ENCODE peak calls at places on chromosomes 16 and 17, in four cellular contexts. J is RWPE1, G is Panc1, X is B cell. O is an unnamed sample.

GRCh38 chr17:39036009-39036408 is 68.8 kb upstream of the FBXO47 start:
- DNase-seq in G (no peak), X (no peak), J (no peak), O (no peak)

GRCh38 chr17:50102164-50102991 is 7.2 kb downstream of the PDK2 start:
- DNase-seq in J (no peak), X (no peak), G (no peak), O (no peak)

GRCh38 chr16:138049-138417 is 440 bp downstream of the NPRL3 start:
- DNase-seq in X (no peak), J (peak; percentile 27), G (no peak), O (peak; percentile 48)

GRCh38 chr17:3528604-3529511 is 28.8 kb downstream of the TRPV3 start:
- DNase-seq in J (peak; percentile 33), X (no peak), G (no peak), O (no peak)

GRCh38 chr16:82660078-82660645 is 33.4 kb downstream of the CDH13 start:
- DNase-seq in J (no peak), X (no peak), G (no peak), O (no peak)

GRCh38 chr17:77451894-77452852 is 311.4 kb downstream of the SEC14L1 start:
- DNase-seq in X (no peak), G (no peak), J (peak; percentile 80), O (no peak)

GRCh38 chr17:49696233-49696761 is 11.5 kb downstream of the SLC35B1 start:
- DNase-seq in G (no peak), X (no peak), J (no peak), O (peak; percentile 75)

GRCh38 chr17:60371416-60371815 is 20.5 kb downstream of the USP32 start:
- DNase-seq in G (no peak), J (no peak), X (no peak), O (no peak)

GRCh38 chr17:61474235-61474927 is 22.2 kb downstream of the TBX4 start:
- DNase-seq in J (peak; percentile 94), X (no peak), G (no peak), O (no peak)

GRCh38 chr16:3095869-3096268 is 3.2 kb downstream of the ZSCAN10 start:
- DNase-seq in X (peak; percentile 87), J (no peak), G (no peak), O (peak; percentile 93)

GRCh38 chr17:14919580-14920160 is 345.5 kb downstream of the PMP22 start:
- DNase-seq in X (no peak), J (peak; percentile 9), G (no peak), O (no peak)

GRCh38 chr17:64491034-64491860 is 5.6 kb downstream of the POLG2 start:
- DNase-seq in X (no peak), G (no peak), J (no peak), O (no peak)

GRCh38 chr16:50202926-50203624 is 50.0 kb downstream of the TENT4B start:
- DNase-seq in X (no peak), J (peak; percentile 83), G (peak; percentile 13), O (no peak)

GRCh38 chr16:78638371-78638770 is 538.9 kb downstream of the WWOX start:
- DNase-seq in G (no peak), J (no peak), X (no peak), O (no peak)

GRCh38 chr17:44004761-44005526 is 522 bp downstream of the NAGS start:
- DNase-seq in X (no peak), G (no peak), J (no peak), O (no peak)

GRCh38 chr16:84983308-84983707 is 28.0 kb downstream of the ZDHHC7 start:
- DNase-seq in X (no peak), J (no peak), G (no peak), O (no peak)

GRCh38 chr16:69049146-69049545 is 56.3 kb upstream of the HAS3 start:
- DNase-seq in X (no peak), J (peak; percentile 45), G (no peak), O (no peak)

DNA sequence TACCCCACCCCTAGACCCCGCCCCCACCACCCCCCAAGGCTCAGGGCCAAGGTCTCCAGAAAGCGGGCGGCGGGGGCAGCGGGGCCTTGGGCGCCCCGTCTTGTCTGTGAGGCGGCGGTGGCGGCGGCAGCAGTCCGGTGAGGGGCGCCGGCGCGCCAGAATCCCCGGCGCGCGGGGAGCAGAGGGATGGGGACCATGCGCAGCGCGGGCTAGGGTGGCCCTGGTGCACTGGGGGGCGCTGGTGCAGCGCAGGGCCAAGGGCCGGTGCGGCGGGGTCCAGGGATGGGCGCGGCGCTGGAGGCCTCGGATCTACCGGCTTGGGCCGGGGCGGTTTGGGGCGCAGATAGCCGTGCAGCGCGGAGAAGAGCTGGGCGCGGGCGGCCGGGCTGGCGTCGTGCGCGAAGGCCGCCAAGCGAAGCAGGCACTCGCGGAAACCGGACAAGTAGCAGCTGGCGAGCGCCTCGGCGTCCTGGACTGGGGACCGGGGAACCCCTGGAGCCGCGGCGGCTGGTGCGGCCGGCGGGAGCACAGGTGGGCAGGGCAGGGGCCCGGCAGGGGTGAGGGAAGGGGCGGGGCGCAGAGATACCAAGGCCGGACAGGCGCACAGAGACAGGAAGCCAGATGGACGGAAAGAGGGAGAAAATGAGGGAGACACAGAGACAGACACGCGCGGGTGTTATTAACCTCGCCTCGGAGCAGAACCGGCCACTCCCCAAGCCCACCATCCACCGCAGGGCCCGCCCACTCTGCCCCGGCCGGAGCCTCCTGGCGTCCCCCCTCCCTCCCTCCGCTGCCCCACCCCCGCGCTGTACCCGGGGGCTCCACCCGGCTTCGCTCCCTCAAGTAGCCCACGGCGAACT is 2.1 kb downstream of the HES7 start:
- DNase-seq in X (no peak), J (peak; percentile 56), G (no peak), O (peak; percentile 78)
- TF ChIP-seq CTCF in X (peak; percentile 27), J (peak; percentile 79), G (peak; percentile 94), O (peak; percentile 91)

DNA sequence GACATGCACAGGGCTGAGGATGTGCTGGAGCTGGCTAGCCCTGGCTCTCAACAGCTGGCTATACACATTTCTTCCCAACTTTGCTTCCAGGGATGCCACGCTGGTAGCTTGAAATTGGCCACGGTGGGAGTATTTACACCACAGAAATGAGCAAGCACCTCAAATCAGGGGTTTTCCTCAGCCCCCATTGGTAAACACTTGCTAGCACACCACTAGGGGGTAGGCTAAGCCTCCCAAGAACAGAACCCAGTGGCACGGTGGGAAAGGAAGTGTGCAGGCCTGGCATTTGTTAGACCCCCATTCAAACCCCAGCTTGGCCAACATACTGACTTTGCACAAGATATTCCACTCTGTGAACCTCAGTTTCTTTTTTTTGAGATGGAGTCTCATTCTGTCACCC is 12.9 kb downstream of the DRC3 start:
- DNase-seq in J (no peak), G (no peak), X (no peak), O (no peak)
- TF ChIP-seq CTCF in J (no peak), G (no peak), X (no peak), O (peak; percentile 54)

GRCh38 chr16:4314532-4315184 is 1.2 kb upstream of the GLIS2 start:
- DNase-seq in J (no peak), X (no peak), G (no peak), O (no peak)
- TF ChIP-seq CTCF in J (no peak), X (no peak), G (no peak), O (no peak)

DNA sequence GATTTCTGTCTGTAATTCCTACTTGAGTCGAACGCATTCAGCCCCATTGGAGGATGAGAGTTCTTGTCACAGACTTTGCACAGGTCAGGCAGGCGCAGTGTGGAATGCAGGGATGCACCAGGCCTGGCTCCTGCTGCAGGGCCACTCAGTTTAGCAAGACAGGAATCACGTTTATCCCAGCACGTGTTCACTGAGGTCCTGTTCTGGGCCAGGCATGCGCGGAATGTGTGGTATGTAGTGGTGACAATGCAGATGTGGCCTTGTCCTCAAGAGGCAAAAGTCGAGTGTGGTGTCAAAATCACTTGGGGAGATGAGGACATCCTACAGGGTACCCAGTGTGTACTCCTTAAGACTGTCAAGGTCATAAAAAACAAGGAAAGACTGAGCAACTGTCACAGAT is 121.4 kb upstream of the ADAMTS18 start:
- DNase-seq in X (no peak), J (no peak), G (no peak), O (no peak)
- TF ChIP-seq CTCF in X (no peak), J (no peak), G (no peak), O (no peak)

DNA sequence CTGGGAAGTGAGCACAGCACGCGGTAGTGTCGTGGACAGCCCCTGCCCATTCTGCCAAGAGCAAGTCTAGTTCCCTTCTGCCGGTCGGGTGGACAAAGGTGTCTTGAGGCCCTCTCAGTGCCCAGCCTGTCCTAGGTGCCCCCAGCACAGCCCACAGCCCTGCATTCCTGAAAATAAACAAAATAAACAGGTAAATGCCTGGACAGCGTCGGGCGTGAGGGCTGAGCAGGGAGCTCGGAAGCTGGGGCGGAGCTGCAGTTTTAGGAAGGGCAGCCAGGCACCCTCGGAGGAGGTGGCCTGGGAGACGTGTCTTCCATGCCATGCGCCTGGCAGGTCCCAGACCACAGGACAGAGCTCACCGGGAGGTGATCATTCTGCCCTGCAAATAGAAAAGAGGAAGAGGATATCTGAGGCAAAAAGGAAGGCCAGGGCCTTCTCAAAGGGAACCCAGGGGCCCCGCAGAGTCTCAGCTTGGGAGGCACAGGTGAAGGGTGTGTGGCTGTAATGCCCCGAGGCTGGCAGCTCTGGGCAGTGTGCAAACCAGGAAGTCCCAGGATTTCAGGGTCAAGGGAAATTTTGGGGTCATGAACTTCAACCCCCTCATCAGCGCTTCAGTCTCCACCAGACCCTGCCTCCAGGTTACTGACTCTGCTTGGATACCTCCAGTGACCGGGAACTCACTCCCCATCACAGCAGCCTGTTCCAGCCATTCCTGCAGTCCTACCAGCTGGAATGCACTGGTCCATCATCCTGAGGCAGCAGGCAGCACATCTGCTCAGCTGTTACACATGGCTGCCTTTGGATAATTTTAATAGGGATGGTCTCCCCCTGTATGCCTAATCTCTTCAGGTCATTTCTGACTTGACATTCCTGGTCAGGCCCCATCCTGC is 1.7 kb downstream of the ZNF469 start:
- DNase-seq in J (no peak), X (peak; percentile 27), G (no peak), O (no peak)
- TF ChIP-seq CTCF in J (no peak), X (no peak), G (no peak), O (no peak)

DNA sequence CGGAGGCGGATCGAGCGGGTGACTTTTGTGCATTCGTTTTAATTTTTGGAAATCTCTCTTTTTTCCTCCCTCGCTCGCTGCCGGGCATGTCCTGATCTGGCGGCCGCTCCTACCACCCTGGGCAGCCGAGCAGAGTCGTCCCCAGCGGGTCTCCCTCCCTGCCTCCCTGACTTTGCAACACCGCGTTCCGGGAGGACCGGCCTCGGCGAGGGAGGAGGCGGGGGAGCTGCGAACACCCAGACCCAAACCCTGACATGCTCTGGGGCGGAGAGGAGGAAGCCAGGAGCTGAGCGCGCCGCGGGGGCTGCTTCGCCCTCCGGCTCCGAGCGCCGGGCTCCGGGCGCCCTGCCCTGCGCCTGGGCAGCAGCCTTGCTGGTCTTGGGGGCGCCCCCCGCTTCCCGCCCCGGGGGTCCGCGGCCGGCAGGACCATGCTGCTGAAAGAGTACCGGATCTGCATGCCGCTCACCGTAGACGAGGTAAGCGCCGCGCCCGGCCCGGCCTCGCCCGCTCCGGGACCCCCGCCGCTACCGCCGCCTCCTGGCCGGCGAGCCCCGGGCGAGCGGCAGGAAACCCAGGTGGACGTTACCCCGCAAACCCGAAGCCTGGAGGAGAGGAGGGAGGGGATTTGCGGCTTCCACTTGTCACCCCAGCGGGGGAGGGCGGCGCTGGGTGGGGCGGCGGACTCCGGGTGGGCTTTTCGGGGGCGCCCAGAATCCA is 804 bp downstream of the PITPNC1 start:
- DNase-seq in J (peak; percentile 48), G (no peak), X (peak; percentile 43), O (peak; percentile 71)
- TF ChIP-seq CTCF in J (no peak), G (no peak), X (no peak), O (peak; percentile 59)